ENCODE peak calls at places on chromosomes 4 and X, in six cellular contexts. C, Z, F, N, B and J are unnamed samples.
A peak's percentile ranks its signal among the peaks of the same experiment; 100 is the strongest.

GRCh38 chr4:87540176-87541058 is 11.2 kb upstream of the SPARCL1 start:
- DNase-seq in C (no peak), Z (no peak), F (no peak), N (no peak), B (no peak), J (no peak)

GRCh38 chr4:101103381-101104142 is 243.8 kb downstream of the PPP3CA start:
- DNase-seq in C (no peak), Z (no peak), F (no peak), N (no peak), B (no peak), J (no peak)

GRCh38 chrX:50971390-50971789 is 60.9 kb downstream of the BMP15 start:
- DNase-seq in C (no peak), Z (no peak), F (no peak), N (peak; percentile 76), B (no peak), J (no peak)

GRCh38 chr4:106650701-106651100 is 282.1 kb upstream of the GIMD1 start:
- DNase-seq in C (no peak), Z (no peak), F (no peak), N (no peak), B (no peak), J (no peak)

GRCh38 chrX:44157293-44157692 is 184.1 kb upstream of the NDP start:
- DNase-seq in C (no peak), Z (no peak), F (no peak), N (no peak), B (no peak), J (no peak)

GRCh38 chrX:53440631-53441517 is 6.7 kb upstream of the HSD17B10 start:
- DNase-seq in C (peak; percentile 42), Z (peak; percentile 65), F (peak; percentile 36), N (peak; percentile 72), B (no peak), J (no peak)

GRCh38 chr4:141605425-141605856 is 30.9 kb upstream of the IL15 start:
- DNase-seq in C (no peak), Z (no peak), F (no peak), N (no peak), B (no peak), J (no peak)

GRCh38 chr4:19807505-19807904 is 444.2 kb upstream of the SLIT2 start:
- DNase-seq in C (no peak), Z (no peak), F (no peak), N (peak; percentile 22), B (no peak), J (no peak)

GRCh38 chr4:108166441-108167315 is 2.1 kb downstream of the LEF1 start:
- DNase-seq in C (peak; percentile 79), Z (peak; percentile 83), F (peak; percentile 85), N (no peak), B (peak; percentile 65), J (no peak)